ENCODE peak calls at places on chromosomes 11 and 22, in nine cellular contexts. One of them, this sample, is unnamed. For H3K4me1, the result is how much of the 10 kb centered on the place peaks cover.

GRCh38 chr11:58577441-58578135 is 1.3 kb upstream of the ZFP91 start:
- DNase-seq in kidney: peak
- DNase-seq in heart left ventricle: peak
- DNase-seq in ovary: no peak
- DNase-seq in IMR-90: peak
- DNase-seq in upper lobe of left lung: peak
- DNase-seq in PC-9: no peak
- DNase-seq in neuronal stem cell: no peak
- DNase-seq in small intestine: no peak
- DNase-seq in this sample: no peak

GRCh38 chr22:20229916-20230775 is 38.0 kb downstream of the RTN4R start:
- DNase-seq in kidney: no peak
- DNase-seq in small intestine: no peak
- DNase-seq in IMR-90: no peak
- DNase-seq in PC-9: no peak
- DNase-seq in neuronal stem cell: no peak
- DNase-seq in heart left ventricle: no peak
- DNase-seq in upper lobe of left lung: no peak
- DNase-seq in ovary: no peak
- DNase-seq in this sample: no peak

GRCh38 chr11:114166897-114167323 is 107.4 kb downstream of the ZBTB16 start:
- DNase-seq in PC-9: peak
- DNase-seq in heart left ventricle: no peak
- DNase-seq in small intestine: no peak
- DNase-seq in IMR-90: peak
- DNase-seq in neuronal stem cell: no peak
- DNase-seq in upper lobe of left lung: no peak
- DNase-seq in ovary: no peak
- DNase-seq in kidney: no peak
- DNase-seq in this sample: no peak

GRCh38 chr22:48937032-48937639 is 890.5 kb downstream of the BRD1 start:
- DNase-seq in small intestine: no peak
- DNase-seq in PC-9: no peak
- DNase-seq in kidney: no peak
- DNase-seq in IMR-90: no peak
- DNase-seq in upper lobe of left lung: no peak
- DNase-seq in heart left ventricle: no peak
- DNase-seq in neuronal stem cell: no peak
- DNase-seq in ovary: no peak
- DNase-seq in this sample: no peak

GRCh38 chr11:34179026-34179675 is 73.7 kb downstream of the NAT10 start:
- DNase-seq in IMR-90: no peak
- DNase-seq in upper lobe of left lung: no peak
- DNase-seq in kidney: no peak
- DNase-seq in neuronal stem cell: no peak
- DNase-seq in ovary: no peak
- DNase-seq in PC-9: no peak
- DNase-seq in small intestine: no peak
- DNase-seq in heart left ventricle: no peak
- DNase-seq in this sample: no peak

GRCh38 chr22:19728836-19729235 is 5.5 kb downstream of the GP1BB start:
- DNase-seq in IMR-90: no peak
- DNase-seq in PC-9: no peak
- DNase-seq in heart left ventricle: no peak
- DNase-seq in kidney: no peak
- DNase-seq in neuronal stem cell: no peak
- DNase-seq in small intestine: no peak
- DNase-seq in upper lobe of left lung: no peak
- DNase-seq in ovary: no peak
- DNase-seq in this sample: no peak

GRCh38 chr11:119415517-119415916 is 7.5 kb downstream of the THY1 start:
- DNase-seq in neuronal stem cell: no peak
- DNase-seq in kidney: no peak
- DNase-seq in PC-9: no peak
- DNase-seq in ovary: no peak
- DNase-seq in heart left ventricle: no peak
- DNase-seq in upper lobe of left lung: no peak
- DNase-seq in IMR-90: no peak
- DNase-seq in small intestine: no peak
- DNase-seq in this sample: no peak

GRCh38 chr11:2516276-2517015 is 71.6 kb downstream of the KCNQ1 start:
- DNase-seq in kidney: peak
- DNase-seq in upper lobe of left lung: peak
- DNase-seq in IMR-90: no peak
- DNase-seq in ovary: no peak
- DNase-seq in small intestine: no peak
- DNase-seq in heart left ventricle: peak
- DNase-seq in PC-9: no peak
- DNase-seq in neuronal stem cell: no peak
- DNase-seq in this sample: no peak

GRCh38 chr22:20219667-20220628 is 48.2 kb downstream of the RTN4R start:
- DNase-seq in neuronal stem cell: no peak
- DNase-seq in IMR-90: no peak
- DNase-seq in PC-9: no peak
- DNase-seq in ovary: no peak
- DNase-seq in upper lobe of left lung: no peak
- DNase-seq in kidney: no peak
- DNase-seq in small intestine: no peak
- DNase-seq in heart left ventricle: no peak
- DNase-seq in this sample: no peak

GRCh38 chr11:472272-472671 is 22.2 kb downstream of the PTDSS2 start:
- DNase-seq in small intestine: no peak
- DNase-seq in neuronal stem cell: no peak
- DNase-seq in heart left ventricle: no peak
- DNase-seq in IMR-90: no peak
- DNase-seq in kidney: no peak
- DNase-seq in PC-9: no peak
- DNase-seq in ovary: no peak
- DNase-seq in upper lobe of left lung: no peak
- DNase-seq in this sample: no peak

GRCh38 chr11:72411623-72412532 is 22.5 kb downstream of the CLPB start:
- DNase-seq in IMR-90: no peak
- DNase-seq in small intestine: peak
- DNase-seq in ovary: no peak
- DNase-seq in heart left ventricle: no peak
- DNase-seq in upper lobe of left lung: peak
- DNase-seq in PC-9: no peak
- DNase-seq in neuronal stem cell: no peak
- DNase-seq in kidney: no peak
- DNase-seq in this sample: no peak

GRCh38 chr11:64758330-64759079 is 1.3 kb downstream of the PYGM start:
- DNase-seq in heart left ventricle: no peak
- DNase-seq in neuronal stem cell: no peak
- DNase-seq in kidney: peak
- DNase-seq in ovary: no peak
- DNase-seq in small intestine: no peak
- DNase-seq in upper lobe of left lung: no peak
- DNase-seq in PC-9: no peak
- DNase-seq in IMR-90: no peak
- DNase-seq in this sample: no peak

GRCh38 chr11:55655096-55655495 is 6.9 kb upstream of the OR4C6 start:
- DNase-seq in heart left ventricle: no peak
- DNase-seq in PC-9: no peak
- DNase-seq in kidney: no peak
- DNase-seq in upper lobe of left lung: no peak
- DNase-seq in neuronal stem cell: no peak
- DNase-seq in ovary: no peak
- DNase-seq in small intestine: no peak
- DNase-seq in IMR-90: no peak
- DNase-seq in this sample: no peak

DNA sequence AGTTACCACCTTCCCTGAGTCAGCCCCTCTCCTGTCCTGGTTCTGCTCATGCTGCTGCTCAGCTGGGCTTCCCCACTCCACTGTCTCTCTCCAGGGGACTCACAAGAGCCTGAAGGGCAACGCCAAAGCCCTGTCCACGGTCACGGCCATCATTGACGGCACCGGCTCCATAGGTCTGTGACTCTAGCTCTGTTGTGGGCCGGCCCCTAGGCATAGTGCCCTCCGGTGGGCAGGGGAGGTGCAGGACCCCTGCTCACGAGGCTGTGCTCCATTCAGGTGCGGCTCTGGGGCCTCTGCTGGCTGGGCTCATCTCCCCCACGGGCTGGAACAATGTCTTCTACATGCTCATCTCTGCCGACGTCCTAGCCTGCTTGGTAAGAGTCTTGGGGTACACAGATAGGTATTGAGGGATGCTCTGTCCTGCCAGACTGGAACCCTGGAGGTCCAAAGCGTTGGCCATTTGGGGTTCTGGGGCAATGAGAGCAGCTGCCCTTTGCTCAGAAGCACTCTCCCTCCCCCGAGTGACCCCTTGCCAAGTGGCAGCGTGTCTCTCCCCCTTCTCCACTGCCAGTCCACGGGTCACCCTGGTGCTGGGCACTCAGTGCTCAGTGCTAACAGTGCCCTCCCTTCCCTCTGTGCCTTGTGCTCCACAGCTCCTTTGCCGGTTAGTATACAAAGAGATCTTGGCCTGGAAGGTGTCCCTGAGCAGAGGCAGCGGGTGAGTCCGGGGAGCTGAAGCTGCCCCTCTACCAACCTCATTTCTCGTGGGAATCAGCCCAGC is 22.4 kb downstream of the SLC37A2 start:
- DNase-seq in kidney: no peak
- DNase-seq in ovary: no peak
- DNase-seq in neuronal stem cell: no peak
- DNase-seq in upper lobe of left lung: no peak
- DNase-seq in small intestine: no peak
- DNase-seq in heart left ventricle: no peak
- DNase-seq in IMR-90: no peak
- DNase-seq in PC-9: no peak
- DNase-seq in this sample: no peak
- H3K4me1 ChIP-seq in kidney: under half
- H3K4me1 ChIP-seq in ovary: under half
- H3K4me1 ChIP-seq in neuronal stem cell: under half
- H3K4me1 ChIP-seq in upper lobe of left lung: under half
- H3K4me1 ChIP-seq in small intestine: under half
- H3K4me1 ChIP-seq in heart left ventricle: under half
- H3K4me1 ChIP-seq in IMR-90: under half
- H3K4me1 ChIP-seq in PC-9: under half
- H3K4me1 ChIP-seq in this sample: under half

DNA sequence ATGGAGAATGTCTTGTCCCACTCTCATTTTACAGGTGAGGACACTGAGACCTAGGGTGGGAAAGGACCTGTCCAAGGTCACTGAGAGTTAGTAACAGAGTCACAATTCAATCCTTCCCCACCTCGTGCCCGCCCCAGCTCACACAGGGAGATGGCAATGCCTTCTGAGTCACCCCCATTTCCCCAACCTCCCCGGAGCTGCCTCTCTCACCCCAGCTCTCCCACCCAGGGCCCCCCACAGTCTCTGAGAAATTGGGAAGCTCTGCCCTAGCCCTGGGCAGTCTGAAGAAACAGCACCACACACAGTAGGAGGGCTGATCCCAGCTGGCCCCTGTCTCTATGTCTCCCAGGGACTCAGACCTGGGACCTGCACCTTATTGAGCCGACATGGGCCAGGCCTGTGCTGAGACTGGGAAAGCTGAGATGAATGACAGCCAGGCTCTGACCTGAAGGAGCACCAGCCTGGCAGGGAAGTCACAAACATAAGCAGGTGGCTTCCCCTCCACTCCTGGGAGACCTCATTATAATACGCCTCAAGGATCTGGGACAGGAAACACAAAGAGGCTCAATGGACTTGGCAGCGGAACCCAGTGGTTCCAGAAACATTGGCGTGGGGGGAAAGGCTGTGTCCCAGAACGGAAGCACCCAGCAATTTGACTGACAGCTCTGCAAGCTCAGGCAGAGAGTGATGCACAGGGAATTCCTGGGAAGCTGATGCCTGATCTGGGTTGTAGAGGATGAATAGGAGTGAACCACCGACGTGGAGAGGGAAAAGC is 51.0 kb downstream of the CD6 start:
- DNase-seq in IMR-90: no peak
- DNase-seq in kidney: no peak
- DNase-seq in upper lobe of left lung: no peak
- DNase-seq in ovary: no peak
- DNase-seq in heart left ventricle: no peak
- DNase-seq in PC-9: no peak
- DNase-seq in neuronal stem cell: no peak
- DNase-seq in small intestine: no peak
- DNase-seq in this sample: no peak
- H3K4me1 ChIP-seq in IMR-90: under half
- H3K4me1 ChIP-seq in kidney: under half
- H3K4me1 ChIP-seq in upper lobe of left lung: under half
- H3K4me1 ChIP-seq in ovary: under half
- H3K4me1 ChIP-seq in heart left ventricle: under half
- H3K4me1 ChIP-seq in PC-9: under half
- H3K4me1 ChIP-seq in neuronal stem cell: under half
- H3K4me1 ChIP-seq in small intestine: under half
- H3K4me1 ChIP-seq in this sample: under half

DNA sequence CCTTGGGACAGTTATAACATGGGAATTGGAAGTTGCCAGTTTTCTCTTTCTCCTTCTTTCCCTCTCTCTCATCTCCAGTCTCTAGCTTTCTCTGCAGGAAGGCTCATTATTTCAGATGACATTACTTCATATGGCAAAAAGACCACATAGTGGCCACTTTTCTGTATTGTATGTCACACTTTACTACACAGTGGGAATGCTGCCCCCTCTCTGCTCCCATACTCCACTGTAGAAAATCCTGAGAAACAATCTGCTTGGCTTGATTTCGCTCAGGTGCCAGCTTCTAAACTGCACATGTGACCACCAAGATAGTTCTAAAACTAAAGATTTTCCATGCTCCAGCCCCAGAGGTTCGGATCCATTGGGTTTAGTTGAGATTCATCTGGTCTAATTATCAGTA is 860.7 kb upstream of the CCDC90B start:
- DNase-seq in heart left ventricle: no peak
- DNase-seq in neuronal stem cell: no peak
- DNase-seq in kidney: no peak
- DNase-seq in PC-9: no peak
- DNase-seq in small intestine: no peak
- DNase-seq in IMR-90: no peak
- DNase-seq in upper lobe of left lung: no peak
- DNase-seq in ovary: no peak
- DNase-seq in this sample: no peak
- H3K4me1 ChIP-seq in heart left ventricle: under half
- H3K4me1 ChIP-seq in neuronal stem cell: under half
- H3K4me1 ChIP-seq in kidney: under half
- H3K4me1 ChIP-seq in PC-9: under half
- H3K4me1 ChIP-seq in small intestine: under half
- H3K4me1 ChIP-seq in IMR-90: under half
- H3K4me1 ChIP-seq in upper lobe of left lung: under half
- H3K4me1 ChIP-seq in ovary: under half
- H3K4me1 ChIP-seq in this sample: under half

GRCh38 chr11:46114378-46114777 is 6.9 kb downstream of the PHF21A start:
- DNase-seq in upper lobe of left lung: no peak
- DNase-seq in kidney: no peak
- DNase-seq in ovary: no peak
- DNase-seq in heart left ventricle: no peak
- DNase-seq in neuronal stem cell: no peak
- DNase-seq in PC-9: no peak
- DNase-seq in small intestine: no peak
- DNase-seq in IMR-90: no peak
- DNase-seq in this sample: no peak
- H3K4me1 ChIP-seq in upper lobe of left lung: half or more
- H3K4me1 ChIP-seq in kidney: under half
- H3K4me1 ChIP-seq in ovary: under half
- H3K4me1 ChIP-seq in heart left ventricle: half or more
- H3K4me1 ChIP-seq in neuronal stem cell: under half
- H3K4me1 ChIP-seq in PC-9: under half
- H3K4me1 ChIP-seq in small intestine: under half
- H3K4me1 ChIP-seq in IMR-90: under half
- H3K4me1 ChIP-seq in this sample: under half

This sample was measured in Panc1.